ENCODE peak calls at places on chromosomes 5 and 9, in seven cellular contexts. G is AG20443; S is AG08396; F is ovary; A is AG04449; O is NCI-H2171 treated with DMSO at 0.1 percent for 48 hours; L is stimulated activated naive CD4-positive, alpha-beta T cell treated with Interleukin-2 at 50 U/mL for 16 hours. U is an unnamed sample.

GRCh38 chr9:124834586-124834985 is 18.7 kb upstream of the WDR38 start:
- DNase-seq in G (peak), S (no peak), F (no peak), A (no peak), O (peak), L (no peak), U (no peak)

GRCh38 chr9:130352081-130352480 is 86.5 kb downstream of the HMCN2 start:
- DNase-seq in G (no peak), S (no peak), F (no peak), A (no peak), O (no peak), L (no peak), U (no peak)

GRCh38 chr9:87606921-87607521 is 109.4 kb downstream of the DAPK1 start:
- DNase-seq in G (peak), S (peak), F (no peak), A (peak), O (no peak), L (no peak), U (no peak)

GRCh38 chr9:88534456-88535225 is at the start of gene NXNL2:
- DNase-seq in G (peak), S (peak), F (peak), A (no peak), O (peak), L (peak), U (peak)

GRCh38 chr9:107422189-107422802 is 67.3 kb downstream of the KLF4 start:
- DNase-seq in G (peak), S (peak), F (peak), A (no peak), O (peak), L (no peak), U (peak)

GRCh38 chr5:57559110-57559635 is 76.6 kb upstream of the ACTBL2 start:
- DNase-seq in G (no peak), S (no peak), F (no peak), A (no peak), O (no peak), L (no peak), U (no peak)

GRCh38 chr5:75551471-75551870 is 39.8 kb downstream of the POLK start:
- DNase-seq in G (no peak), S (no peak), F (no peak), A (no peak), O (peak), L (no peak), U (no peak)

GRCh38 chr5:10828241-10828640 is 67.2 kb upstream of the DAP start:
- DNase-seq in G (peak), S (no peak), F (no peak), A (peak), O (no peak), L (no peak), U (no peak)

GRCh38 chr5:154811653-154812465 is 38.5 kb downstream of the FAXDC2 start:
- DNase-seq in G (peak), S (peak), F (peak), A (no peak), O (peak), L (peak), U (peak)

GRCh38 chr9:37061763-37062162 is 27.7 kb upstream of the PAX5 start:
- DNase-seq in G (no peak), S (no peak), F (no peak), A (peak), O (no peak), L (no peak), U (no peak)

GRCh38 chr5:57174128-57174849 is 430 bp downstream of the GPBP1 start:
- DNase-seq in G (peak), S (peak), F (no peak), A (no peak), O (no peak), L (peak), U (no peak)

GRCh38 chr9:121860213-121860612 is 208.8 kb downstream of the DAB2IP start:
- DNase-seq in G (no peak), S (no peak), F (no peak), A (no peak), O (no peak), L (no peak), U (no peak)

GRCh38 chr9:138022121-138022741 is 144.6 kb downstream of the CACNA1B start:
- DNase-seq in G (peak), S (no peak), F (no peak), A (no peak), O (peak), L (no peak), U (no peak)

GRCh38 chr5:95962785-95963184 is 1.1 kb upstream of the ELL2 start:
- DNase-seq in G (no peak), S (no peak), F (no peak), A (no peak), O (no peak), L (no peak), U (no peak)

GRCh38 chr5:32278403-32278802 is 34.3 kb downstream of the MTMR12 start:
- DNase-seq in G (no peak), S (peak), F (no peak), A (peak), O (no peak), L (peak), U (no peak)

GRCh38 chr5:14816999-14817761 is 54.4 kb downstream of the ANKH start:
- DNase-seq in G (peak), S (peak), F (peak), A (peak), O (peak), L (no peak), U (no peak)

GRCh38 chr5:38154615-38155204 is 103.6 kb upstream of the EGFLAM start:
- DNase-seq in G (no peak), S (no peak), F (no peak), A (no peak), O (peak), L (no peak), U (no peak)

GRCh38 chr5:136038635-136039034 is 9.8 kb downstream of the TGFBI start:
- DNase-seq in G (no peak), S (no peak), F (no peak), A (no peak), O (no peak), L (no peak), U (no peak)